ENCODE peak calls at places on chromosomes 7 and 10, in eight cellular contexts. V, I, X, Z, B, M, F and Q are unnamed samples.

GRCh38 chr10:64112697-64113367 is 591.6 kb downstream of the REEP3 start:
- DNase-seq in V (no peak), I (no peak), X (no peak), Z (no peak), B (no peak), M (no peak), F (no peak), Q (no peak)

GRCh38 chr7:71334541-71334940 is 202.6 kb downstream of the GALNT17 start:
- DNase-seq in V (no peak), I (no peak), X (no peak), Z (no peak), B (no peak), M (no peak), F (no peak), Q (no peak)

GRCh38 chr10:78121801-78122200 is 88.1 kb downstream of the RPS24 start:
- DNase-seq in V (no peak), I (no peak), X (no peak), Z (no peak), B (no peak), M (no peak), F (no peak), Q (no peak)

GRCh38 chr7:30906520-30907240 is 5.0 kb upstream of the AQP1 start:
- DNase-seq in V (no peak), I (no peak), X (no peak), Z (no peak), B (no peak), M (no peak), F (no peak), Q (peak)

GRCh38 chr7:154911411-154911810 is 91.5 kb downstream of the PAXIP1 start:
- DNase-seq in V (no peak), I (no peak), X (no peak), Z (no peak), B (no peak), M (no peak), F (no peak), Q (no peak)

GRCh38 chr10:65518379-65518778 is 1407.5 kb upstream of the LRRTM3 start:
- DNase-seq in V (no peak), I (no peak), X (no peak), Z (no peak), B (peak), M (no peak), F (no peak), Q (no peak)

GRCh38 chr7:105141068-105141467 is 127.1 kb downstream of the KMT2E start:
- DNase-seq in V (peak), I (peak), X (no peak), Z (no peak), B (peak), M (peak), F (no peak), Q (peak)

GRCh38 chr7:50781371-50781770 is 1.3 kb downstream of the GRB10 start:
- DNase-seq in V (no peak), I (no peak), X (peak), Z (no peak), B (no peak), M (no peak), F (no peak), Q (peak)

GRCh38 chr10:11177926-11178453 is 160.3 kb downstream of the CELF2 start:
- DNase-seq in V (no peak), I (no peak), X (peak), Z (peak), B (no peak), M (no peak), F (no peak), Q (peak)

GRCh38 chr7:135682191-135682590 is 19.9 kb downstream of the STMP1 start:
- DNase-seq in V (no peak), I (no peak), X (no peak), Z (no peak), B (no peak), M (no peak), F (no peak), Q (no peak)

GRCh38 chr7:155979994-155980393 is 167.7 kb upstream of the SHH start:
- DNase-seq in V (no peak), I (peak), X (no peak), Z (no peak), B (no peak), M (no peak), F (peak), Q (no peak)

GRCh38 chr10:120948889-120949382 is 97.8 kb downstream of the WDR11 start:
- DNase-seq in V (peak), I (peak), X (peak), Z (peak), B (peak), M (peak), F (peak), Q (peak)

GRCh38 chr10:86964847-86965190 is 3.5 kb upstream of the ADIRF start:
- DNase-seq in V (no peak), I (no peak), X (no peak), Z (no peak), B (no peak), M (no peak), F (peak), Q (no peak)

GRCh38 chr7:111903797-111904196 is 302.4 kb downstream of the DOCK4 start:
- DNase-seq in V (no peak), I (no peak), X (no peak), Z (no peak), B (peak), M (no peak), F (no peak), Q (no peak)

GRCh38 chr10:101566333-101567164 is 21.5 kb downstream of the POLL start:
- DNase-seq in V (peak), I (peak), X (no peak), Z (no peak), B (no peak), M (no peak), F (peak), Q (peak)

GRCh38 chr7:135389971-135390370 is 119.9 kb downstream of the CNOT4 start:
- DNase-seq in V (peak), I (no peak), X (no peak), Z (no peak), B (no peak), M (no peak), F (no peak), Q (no peak)

GRCh38 chr10:115018185-115018931 is 74.8 kb upstream of the ATRNL1 start:
- DNase-seq in V (no peak), I (no peak), X (no peak), Z (no peak), B (no peak), M (no peak), F (no peak), Q (no peak)

GRCh38 chr7:30840176-30841024 is 69.2 kb downstream of the MINDY4 start:
- DNase-seq in V (no peak), I (no peak), X (no peak), Z (no peak), B (no peak), M (no peak), F (no peak), Q (no peak)

GRCh38 chr7:37074370-37074769 is 350.1 kb upstream of the AOAH start:
- DNase-seq in V (no peak), I (no peak), X (no peak), Z (no peak), B (no peak), M (no peak), F (no peak), Q (no peak)

GRCh38 chr10:30816144-30816811 is 186.7 kb upstream of the LYZL2 start:
- DNase-seq in V (no peak), I (no peak), X (no peak), Z (no peak), B (no peak), M (no peak), F (no peak), Q (peak)

GRCh38 chr7:15280078-15280734 is 281.6 kb downstream of the AGMO start:
- DNase-seq in V (peak), I (peak), X (no peak), Z (no peak), B (peak), M (no peak), F (no peak), Q (no peak)

GRCh38 chr7:152424348-152425108 is 11.3 kb downstream of the KMT2C start:
- DNase-seq in V (peak), I (no peak), X (no peak), Z (no peak), B (peak), M (no peak), F (no peak), Q (peak)

GRCh38 chr10:117720931-117721826 is 178.6 kb downstream of the EMX2 start:
- DNase-seq in V (no peak), I (peak), X (no peak), Z (no peak), B (no peak), M (no peak), F (no peak), Q (no peak)

GRCh38 chr7:44145419-44145968 is 4.4 kb upstream of the MYL7 start:
- DNase-seq in V (no peak), I (peak), X (peak), Z (no peak), B (peak), M (no peak), F (no peak), Q (no peak)

GRCh38 chr10:73182568-73182967 is 14.6 kb downstream of the FAM149B1 start:
- DNase-seq in V (peak), I (no peak), X (no peak), Z (no peak), B (no peak), M (no peak), F (no peak), Q (no peak)

GRCh38 chr7:2403718-2404648 is 572 bp downstream of the CHST12 start:
- DNase-seq in V (peak), I (no peak), X (peak), Z (no peak), B (peak), M (no peak), F (no peak), Q (no peak)
- TF ChIP-seq CTCF in V (peak), I (peak), X (no peak), Z (peak), B (no peak), M (peak), F (no peak), Q (no peak)

DNA sequence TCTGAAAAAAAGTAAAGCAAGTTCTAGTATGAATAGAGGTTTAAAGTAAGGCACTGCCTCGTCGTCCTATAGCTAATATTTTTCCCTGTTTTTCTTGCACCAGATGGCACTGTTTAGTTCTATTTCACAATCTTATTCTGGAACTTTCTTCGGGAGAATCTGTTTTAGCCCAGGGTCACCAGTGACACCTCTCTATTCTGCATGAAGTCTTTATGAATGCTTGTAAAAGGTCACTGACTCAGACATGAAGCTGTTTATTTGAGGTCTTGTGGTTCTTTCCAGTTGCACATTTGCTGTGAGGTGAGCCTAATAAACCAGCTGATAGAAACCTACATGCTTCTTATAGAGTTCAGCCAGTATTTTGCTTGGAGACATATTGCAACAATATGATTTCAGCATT is 444.3 kb downstream of the AUTS2 start:
- DNase-seq in V (peak), I (no peak), X (no peak), Z (no peak), B (peak), M (no peak), F (no peak), Q (no peak)
- TF ChIP-seq CTCF in V (peak), I (peak), X (no peak), Z (peak), B (peak), M (no peak), F (peak), Q (peak)

DNA sequence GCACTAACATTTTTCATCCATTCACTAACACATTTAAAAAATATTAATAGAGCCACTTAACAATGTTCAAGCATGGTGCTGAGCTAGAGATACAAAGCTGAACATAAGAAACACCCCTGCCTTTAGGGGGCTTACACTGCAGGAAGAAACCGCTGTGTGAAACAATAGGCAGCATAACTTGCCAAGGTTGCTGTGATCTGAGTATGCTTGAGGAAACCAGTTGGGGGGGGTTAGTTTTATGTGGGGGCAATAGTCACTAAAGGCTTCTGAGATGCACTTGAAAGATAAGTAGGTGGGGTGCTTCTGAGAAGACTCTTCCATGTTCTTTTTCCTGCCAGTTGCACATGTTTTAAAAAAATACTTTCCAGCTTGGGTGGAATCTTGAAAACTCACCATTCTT is 2.8 kb downstream of the RBM17 start:
- DNase-seq in V (peak), I (no peak), X (peak), Z (no peak), B (no peak), M (no peak), F (no peak), Q (no peak)
- TF ChIP-seq CTCF in V (no peak), I (no peak), X (no peak), Z (no peak), B (no peak), M (peak), F (no peak), Q (no peak)

DNA sequence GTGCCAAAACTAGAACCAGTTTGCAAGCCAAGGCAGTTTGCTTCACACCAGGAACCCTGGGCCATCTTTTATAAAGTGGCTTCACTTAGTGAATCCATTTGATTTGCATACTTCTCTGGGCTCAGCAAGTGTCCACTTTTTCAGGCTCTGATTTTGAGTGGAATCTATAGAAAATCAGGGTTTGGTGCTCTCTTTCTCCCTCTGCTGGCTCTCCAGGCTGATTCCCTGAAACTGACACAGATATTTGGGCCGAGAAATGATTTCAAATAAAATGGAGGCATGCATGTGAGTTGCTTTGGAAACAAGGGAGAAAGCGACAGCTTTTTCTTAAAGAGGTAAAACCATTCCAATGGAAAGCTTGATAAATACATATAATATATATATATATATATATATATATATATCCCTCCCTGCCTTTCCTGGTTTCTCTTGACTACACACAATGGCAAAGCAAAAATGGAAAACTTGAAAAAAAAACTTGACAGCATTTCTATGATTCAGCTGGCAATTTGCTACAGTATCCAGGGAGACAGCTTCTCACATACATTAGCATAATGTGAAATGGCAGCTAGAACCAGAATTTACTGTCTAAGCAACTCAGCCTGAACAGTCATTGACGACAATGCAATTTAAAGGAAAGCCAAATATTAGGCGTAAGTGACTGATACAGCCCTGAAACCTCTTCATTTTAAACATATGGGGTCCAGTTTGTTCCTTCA is 188.4 kb downstream of the TMEM178B start:
- DNase-seq in V (peak), I (no peak), X (no peak), Z (no peak), B (no peak), M (no peak), F (no peak), Q (no peak)
- TF ChIP-seq CTCF in V (peak), I (peak), X (no peak), Z (no peak), B (no peak), M (peak), F (no peak), Q (no peak)

DNA sequence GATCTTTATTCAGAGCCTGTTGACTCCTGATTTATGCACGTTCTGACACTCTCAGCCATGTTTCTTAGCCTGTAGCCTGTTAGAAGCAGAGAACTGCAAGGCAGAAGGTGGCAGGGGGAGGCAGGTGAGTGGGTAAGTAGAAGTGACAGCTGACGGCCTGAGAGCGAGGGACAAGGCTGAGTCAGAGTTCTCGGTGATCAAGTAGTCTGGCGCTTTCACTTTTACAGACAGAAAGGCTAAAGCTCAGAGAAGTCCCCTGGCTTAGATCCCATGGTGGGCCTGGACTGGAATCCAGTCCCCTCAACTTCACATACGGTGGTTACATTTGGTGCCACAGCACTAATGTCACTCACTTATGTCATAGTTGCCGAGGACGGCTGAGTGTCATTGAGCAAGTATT is 139.0 kb downstream of the TACC2 start:
- DNase-seq in V (no peak), I (no peak), X (no peak), Z (no peak), B (no peak), M (no peak), F (no peak), Q (peak)
- TF ChIP-seq CTCF in V (no peak), I (no peak), X (no peak), Z (no peak), B (no peak), M (no peak), F (no peak), Q (no peak)

GRCh38 chr7:129503725-129504124 is 1.4 kb downstream of the SMKR1 start:
- DNase-seq in V (no peak), I (no peak), X (no peak), Z (no peak), B (no peak), M (no peak), F (no peak), Q (no peak)

GRCh38 chr7:129501760-129502707 is at the start of gene SMKR1:
- DNase-seq in V (peak), I (peak), X (peak), Z (peak), B (peak), M (peak), F (peak), Q (peak)

GRCh38 chr7:129499915-129500463 is 2.3 kb upstream of the SMKR1 start:
- DNase-seq in V (no peak), I (no peak), X (no peak), Z (no peak), B (no peak), M (no peak), F (no peak), Q (no peak)

GRCh38 chr7:129498021-129498420 is 4.3 kb upstream of the SMKR1 start:
- DNase-seq in V (no peak), I (no peak), X (no peak), Z (no peak), B (no peak), M (no peak), F (no peak), Q (no peak)

GRCh38 chr7:129502708-129503685 is 666 bp downstream of the SMKR1 start:
- DNase-seq in V (no peak), I (peak), X (peak), Z (no peak), B (no peak), M (no peak), F (no peak), Q (no peak)
- TF ChIP-seq CTCF in V (peak), I (peak), X (no peak), Z (no peak), B (no peak), M (no peak), F (no peak), Q (peak)

DNA sequence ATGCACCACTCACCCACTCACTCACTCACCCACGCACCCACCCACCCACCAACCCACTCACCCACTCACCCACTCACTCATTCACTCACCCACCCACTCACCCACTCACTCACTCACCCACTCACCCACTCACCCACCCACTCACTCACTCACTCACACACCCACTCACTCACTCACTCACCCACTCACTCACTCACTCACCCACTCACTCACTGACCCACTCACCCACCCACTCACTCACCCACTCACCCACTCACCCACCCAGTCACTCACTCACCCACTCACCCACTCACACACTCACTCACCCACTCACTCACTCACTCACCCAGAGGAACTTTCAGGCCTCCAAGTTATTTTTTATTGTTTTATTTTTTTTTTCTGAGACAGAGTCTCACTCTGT is 93.1 kb upstream of the MKI67 start:
- DNase-seq in V (no peak), I (no peak), X (no peak), Z (no peak), B (no peak), M (no peak), F (no peak), Q (no peak)
- TF ChIP-seq CTCF in V (no peak), I (no peak), X (no peak), Z (no peak), B (no peak), M (no peak), F (no peak), Q (no peak)

GRCh38 chr10:43123361-43124093 is 14.7 kb upstream of the CSGALNACT2 start:
- DNase-seq in V (no peak), I (peak), X (no peak), Z (no peak), B (no peak), M (no peak), F (no peak), Q (peak)

GRCh38 chr10:43120116-43120947 is 17.9 kb upstream of the CSGALNACT2 start:
- DNase-seq in V (no peak), I (no peak), X (no peak), Z (peak), B (no peak), M (no peak), F (no peak), Q (no peak)

GRCh38 chr10:43120948-43121290 is 17.3 kb upstream of the CSGALNACT2 start:
- DNase-seq in V (no peak), I (no peak), X (peak), Z (peak), B (no peak), M (no peak), F (no peak), Q (no peak)

GRCh38 chr10:43121444-43121843 is 16.8 kb upstream of the CSGALNACT2 start:
- DNase-seq in V (no peak), I (no peak), X (no peak), Z (no peak), B (no peak), M (no peak), F (no peak), Q (no peak)

DNA sequence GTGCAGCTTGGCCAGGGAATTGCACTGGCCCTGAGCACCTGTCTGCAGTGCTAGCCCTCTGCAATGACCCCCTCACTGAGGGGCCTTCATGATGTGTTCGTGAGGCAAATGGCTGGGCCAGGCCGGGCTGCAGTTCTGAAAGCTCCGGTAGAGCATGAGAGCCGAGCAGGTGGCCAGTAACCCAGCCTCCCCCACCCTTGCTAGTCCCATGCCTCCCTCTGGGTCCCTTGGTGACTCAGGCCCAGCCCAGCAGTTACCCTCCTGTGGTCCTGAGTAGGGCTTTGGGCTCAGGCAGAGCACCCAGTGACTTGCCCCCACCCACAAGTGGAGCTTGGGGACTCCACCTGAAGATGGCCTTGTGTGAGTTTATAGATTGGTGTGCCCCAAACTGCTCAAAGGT is 16.1 kb upstream of the CSGALNACT2 start:
- DNase-seq in V (no peak), I (peak), X (no peak), Z (no peak), B (no peak), M (no peak), F (no peak), Q (peak)
- TF ChIP-seq CTCF in V (no peak), I (no peak), X (no peak), Z (no peak), B (no peak), M (no peak), F (no peak), Q (no peak)

GRCh38 chr10:131242007-131242406 is 69.5 kb downstream of the TCERG1L start:
- DNase-seq in V (no peak), I (peak), X (no peak), Z (peak), B (no peak), M (no peak), F (no peak), Q (no peak)
- TF ChIP-seq CTCF in V (no peak), I (peak), X (no peak), Z (no peak), B (no peak), M (no peak), F (peak), Q (no peak)